ENCODE peak calls at places on chromosomes 2 and 18, in eight cellular contexts. One of them, this sample, is unnamed.

GRCh38 chr2:160570386-160570785 is 76.8 kb upstream of the RBMS1 start:
- DNase-seq in cardiac muscle cell: no peak
- DNase-seq in adrenal gland: no peak
- DNase-seq in AG04449: no peak
- DNase-seq in cardiac fibroblast: no peak
- DNase-seq in IMR-90: no peak
- DNase-seq in GM12865: no peak
- DNase-seq in AG04450: no peak
- DNase-seq in this sample: no peak

GRCh38 chr2:35428548-35428947 is 927.0 kb upstream of the CRIM1 start:
- DNase-seq in cardiac muscle cell: peak
- DNase-seq in adrenal gland: peak
- DNase-seq in AG04449: no peak
- DNase-seq in cardiac fibroblast: peak
- DNase-seq in IMR-90: no peak
- DNase-seq in GM12865: peak
- DNase-seq in AG04450: no peak
- DNase-seq in this sample: peak

GRCh38 chr2:71930073-71930681 is 217.5 kb downstream of the CYP26B1 start:
- DNase-seq in cardiac muscle cell: no peak
- DNase-seq in adrenal gland: peak
- DNase-seq in AG04449: no peak
- DNase-seq in cardiac fibroblast: no peak
- DNase-seq in IMR-90: no peak
- DNase-seq in GM12865: no peak
- DNase-seq in AG04450: peak
- DNase-seq in this sample: no peak

GRCh38 chr18:48902856-48903601 is 47.7 kb downstream of the SMAD7 start:
- DNase-seq in cardiac muscle cell: no peak
- DNase-seq in adrenal gland: peak
- DNase-seq in AG04449: no peak
- DNase-seq in cardiac fibroblast: peak
- DNase-seq in IMR-90: peak
- DNase-seq in GM12865: no peak
- DNase-seq in AG04450: no peak
- DNase-seq in this sample: peak

GRCh38 chr2:10195278-10196219 is 73.0 kb downstream of the RRM2 start:
- DNase-seq in cardiac muscle cell: no peak
- DNase-seq in adrenal gland: no peak
- DNase-seq in AG04449: no peak
- DNase-seq in cardiac fibroblast: no peak
- DNase-seq in IMR-90: no peak
- DNase-seq in GM12865: no peak
- DNase-seq in AG04450: no peak
- DNase-seq in this sample: no peak

GRCh38 chr2:188158337-188159100 is 133.2 kb upstream of the GULP1 start:
- DNase-seq in cardiac muscle cell: no peak
- DNase-seq in adrenal gland: no peak
- DNase-seq in AG04449: no peak
- DNase-seq in cardiac fibroblast: no peak
- DNase-seq in IMR-90: peak
- DNase-seq in GM12865: no peak
- DNase-seq in AG04450: no peak
- DNase-seq in this sample: peak

GRCh38 chr2:46119453-46119852 is 177.8 kb upstream of the EPAS1 start:
- DNase-seq in cardiac muscle cell: no peak
- DNase-seq in adrenal gland: no peak
- DNase-seq in AG04449: peak
- DNase-seq in cardiac fibroblast: peak
- DNase-seq in IMR-90: no peak
- DNase-seq in GM12865: no peak
- DNase-seq in AG04450: no peak
- DNase-seq in this sample: peak

GRCh38 chr2:106037262-106037661 is 156.8 kb downstream of the UXS1 start:
- DNase-seq in cardiac muscle cell: no peak
- DNase-seq in adrenal gland: no peak
- DNase-seq in AG04449: no peak
- DNase-seq in cardiac fibroblast: no peak
- DNase-seq in IMR-90: no peak
- DNase-seq in GM12865: no peak
- DNase-seq in AG04450: no peak
- DNase-seq in this sample: no peak

GRCh38 chr2:120517790-120518469 is 172.0 kb downstream of the INHBB start:
- DNase-seq in cardiac muscle cell: no peak
- DNase-seq in adrenal gland: no peak
- DNase-seq in AG04449: no peak
- DNase-seq in cardiac fibroblast: no peak
- DNase-seq in IMR-90: peak
- DNase-seq in GM12865: no peak
- DNase-seq in AG04450: no peak
- DNase-seq in this sample: no peak

GRCh38 chr2:178700922-178701342 is 106.3 kb downstream of the TTN start:
- DNase-seq in cardiac muscle cell: peak
- DNase-seq in adrenal gland: no peak
- DNase-seq in AG04449: no peak
- DNase-seq in cardiac fibroblast: peak
- DNase-seq in IMR-90: peak
- DNase-seq in GM12865: peak
- DNase-seq in AG04450: no peak
- DNase-seq in this sample: peak

GRCh38 chr2:224712346-224712745 is 3.8 kb downstream of the CCDC195 start:
- DNase-seq in cardiac muscle cell: no peak
- DNase-seq in adrenal gland: no peak
- DNase-seq in AG04449: no peak
- DNase-seq in cardiac fibroblast: peak
- DNase-seq in IMR-90: peak
- DNase-seq in GM12865: no peak
- DNase-seq in AG04450: no peak
- DNase-seq in this sample: peak

GRCh38 chr2:53182609-53183008 is 585.0 kb upstream of the CHAC2 start:
- DNase-seq in cardiac muscle cell: peak
- DNase-seq in adrenal gland: no peak
- DNase-seq in AG04449: no peak
- DNase-seq in cardiac fibroblast: no peak
- DNase-seq in IMR-90: no peak
- DNase-seq in GM12865: no peak
- DNase-seq in AG04450: no peak
- DNase-seq in this sample: no peak

GRCh38 chr18:74234326-74235171 is 57.2 kb downstream of the CYB5A start:
- DNase-seq in cardiac muscle cell: peak
- DNase-seq in adrenal gland: peak
- DNase-seq in AG04449: no peak
- DNase-seq in cardiac fibroblast: peak
- DNase-seq in IMR-90: peak
- DNase-seq in GM12865: no peak
- DNase-seq in AG04450: no peak
- DNase-seq in this sample: peak

GRCh38 chr18:48866028-48866733 is 84.6 kb downstream of the SMAD7 start:
- DNase-seq in cardiac muscle cell: no peak
- DNase-seq in adrenal gland: peak
- DNase-seq in AG04449: peak
- DNase-seq in cardiac fibroblast: peak
- DNase-seq in IMR-90: peak
- DNase-seq in GM12865: no peak
- DNase-seq in AG04450: peak
- DNase-seq in this sample: no peak

GRCh38 chr2:18552351-18553077 is 7.9 kb downstream of the RDH14 start:
- DNase-seq in cardiac muscle cell: no peak
- DNase-seq in adrenal gland: no peak
- DNase-seq in AG04449: no peak
- DNase-seq in cardiac fibroblast: peak
- DNase-seq in IMR-90: no peak
- DNase-seq in GM12865: no peak
- DNase-seq in AG04450: no peak
- DNase-seq in this sample: peak

GRCh38 chr2:109720379-109721116 is 73.6 kb upstream of the RGPD5 start:
- DNase-seq in cardiac muscle cell: no peak
- DNase-seq in adrenal gland: peak
- DNase-seq in AG04449: no peak
- DNase-seq in cardiac fibroblast: no peak
- DNase-seq in IMR-90: no peak
- DNase-seq in GM12865: no peak
- DNase-seq in AG04450: no peak
- DNase-seq in this sample: no peak

DNA sequence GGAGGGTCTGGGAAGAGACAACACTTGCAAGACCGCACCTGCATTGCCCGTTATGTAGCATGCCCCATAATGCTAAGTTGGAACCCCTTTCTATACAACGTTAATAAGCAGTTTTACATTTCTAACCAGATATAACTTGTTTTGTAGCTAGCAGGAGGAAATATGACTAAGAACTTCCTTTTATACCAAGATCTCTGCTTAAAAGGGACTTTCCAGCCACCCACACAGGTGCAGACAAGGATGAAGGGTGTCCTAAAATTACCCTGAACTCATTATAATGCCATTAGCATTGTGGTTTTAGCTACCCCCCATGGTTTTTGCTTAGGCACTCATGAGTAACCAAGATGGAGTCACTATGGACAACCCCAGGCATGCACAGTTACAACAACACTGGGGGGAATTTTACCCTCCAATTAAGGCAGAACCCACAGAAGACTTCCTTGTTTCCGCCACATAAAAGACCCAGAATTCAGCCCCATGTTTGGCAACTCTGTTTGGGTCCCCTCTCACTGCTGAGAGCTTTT is 362.8 kb downstream of the CBLN2 start:
- DNase-seq in cardiac muscle cell: no peak
- DNase-seq in adrenal gland: no peak
- DNase-seq in AG04449: no peak
- DNase-seq in cardiac fibroblast: no peak
- DNase-seq in IMR-90: no peak
- DNase-seq in GM12865: peak
- DNase-seq in AG04450: no peak
- DNase-seq in this sample: no peak
- H3K4me3 ChIP-seq in cardiac muscle cell: no peak
- H3K4me3 ChIP-seq in adrenal gland: no peak
- H3K4me3 ChIP-seq in AG04449: no peak
- H3K4me3 ChIP-seq in cardiac fibroblast: no peak
- H3K4me3 ChIP-seq in IMR-90: no peak
- H3K4me3 ChIP-seq in GM12865: no peak
- H3K4me3 ChIP-seq in AG04450: no peak
- H3K4me3 ChIP-seq in this sample: no peak

GRCh38 chr2:172339431-172340010 is 87.9 kb upstream of the ITGA6 start:
- DNase-seq in cardiac muscle cell: no peak
- DNase-seq in adrenal gland: no peak
- DNase-seq in AG04449: no peak
- DNase-seq in cardiac fibroblast: no peak
- DNase-seq in IMR-90: peak
- DNase-seq in GM12865: no peak
- DNase-seq in AG04450: no peak
- DNase-seq in this sample: no peak
- TF ChIP-seq CTCF in cardiac muscle cell: no peak
- TF ChIP-seq CTCF in adrenal gland: no peak
- TF ChIP-seq CTCF in AG04449: no peak
- TF ChIP-seq CTCF in cardiac fibroblast: no peak
- TF ChIP-seq CTCF in IMR-90: no peak
- TF ChIP-seq CTCF in GM12865: no peak
- TF ChIP-seq CTCF in AG04450: peak
- TF ChIP-seq CTCF in this sample: peak

GRCh38 chr2:64654063-64654811 is 524 bp upstream of the SERTAD2 start:
- DNase-seq in cardiac muscle cell: peak
- DNase-seq in adrenal gland: peak
- DNase-seq in AG04449: no peak
- DNase-seq in cardiac fibroblast: peak
- DNase-seq in IMR-90: peak
- DNase-seq in GM12865: peak
- DNase-seq in AG04450: peak
- DNase-seq in this sample: peak

GRCh38 chr2:64654993-64655666 is 1.4 kb upstream of the SERTAD2 start:
- DNase-seq in cardiac muscle cell: no peak
- DNase-seq in adrenal gland: no peak
- DNase-seq in AG04449: no peak
- DNase-seq in cardiac fibroblast: peak
- DNase-seq in IMR-90: no peak
- DNase-seq in GM12865: peak
- DNase-seq in AG04450: no peak
- DNase-seq in this sample: no peak

GRCh38 chr2:64657416-64657815 is 3.7 kb upstream of the SERTAD2 start:
- DNase-seq in cardiac muscle cell: no peak
- DNase-seq in adrenal gland: no peak
- DNase-seq in AG04449: no peak
- DNase-seq in cardiac fibroblast: no peak
- DNase-seq in IMR-90: no peak
- DNase-seq in GM12865: no peak
- DNase-seq in AG04450: no peak
- DNase-seq in this sample: no peak

GRCh38 chr2:64656379-64656778 is 2.7 kb upstream of the SERTAD2 start:
- DNase-seq in cardiac muscle cell: no peak
- DNase-seq in adrenal gland: no peak
- DNase-seq in AG04449: no peak
- DNase-seq in cardiac fibroblast: no peak
- DNase-seq in IMR-90: no peak
- DNase-seq in GM12865: no peak
- DNase-seq in AG04450: no peak
- DNase-seq in this sample: no peak

DNA sequence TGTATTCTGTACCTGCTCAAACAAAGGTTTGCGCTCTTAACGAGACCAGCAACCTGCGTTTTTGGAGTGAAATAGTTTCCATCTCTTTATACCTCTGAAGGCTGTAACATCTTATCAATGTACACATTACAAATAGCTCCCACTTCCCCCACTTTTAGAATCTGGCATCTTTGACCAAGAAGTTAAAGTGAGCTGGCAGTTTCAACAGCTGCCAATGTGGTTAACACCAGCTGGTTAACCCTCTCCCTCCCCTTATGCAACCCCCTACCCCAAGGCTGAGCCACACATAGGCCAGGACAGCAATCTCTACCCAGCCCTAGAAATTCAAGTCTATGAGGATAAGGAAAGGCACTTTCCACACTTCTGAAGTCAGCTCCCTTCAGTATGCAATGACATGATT is 2.2 kb upstream of the SERTAD2 start:
- DNase-seq in cardiac muscle cell: no peak
- DNase-seq in adrenal gland: no peak
- DNase-seq in AG04449: no peak
- DNase-seq in cardiac fibroblast: no peak
- DNase-seq in IMR-90: no peak
- DNase-seq in GM12865: no peak
- DNase-seq in AG04450: no peak
- DNase-seq in this sample: no peak
- H3K4me3 ChIP-seq in cardiac muscle cell: no peak
- H3K4me3 ChIP-seq in adrenal gland: no peak
- H3K4me3 ChIP-seq in AG04449: no peak
- H3K4me3 ChIP-seq in cardiac fibroblast: no peak
- H3K4me3 ChIP-seq in IMR-90: no peak
- H3K4me3 ChIP-seq in GM12865: no peak
- H3K4me3 ChIP-seq in AG04450: no peak
- H3K4me3 ChIP-seq in this sample: no peak

DNA sequence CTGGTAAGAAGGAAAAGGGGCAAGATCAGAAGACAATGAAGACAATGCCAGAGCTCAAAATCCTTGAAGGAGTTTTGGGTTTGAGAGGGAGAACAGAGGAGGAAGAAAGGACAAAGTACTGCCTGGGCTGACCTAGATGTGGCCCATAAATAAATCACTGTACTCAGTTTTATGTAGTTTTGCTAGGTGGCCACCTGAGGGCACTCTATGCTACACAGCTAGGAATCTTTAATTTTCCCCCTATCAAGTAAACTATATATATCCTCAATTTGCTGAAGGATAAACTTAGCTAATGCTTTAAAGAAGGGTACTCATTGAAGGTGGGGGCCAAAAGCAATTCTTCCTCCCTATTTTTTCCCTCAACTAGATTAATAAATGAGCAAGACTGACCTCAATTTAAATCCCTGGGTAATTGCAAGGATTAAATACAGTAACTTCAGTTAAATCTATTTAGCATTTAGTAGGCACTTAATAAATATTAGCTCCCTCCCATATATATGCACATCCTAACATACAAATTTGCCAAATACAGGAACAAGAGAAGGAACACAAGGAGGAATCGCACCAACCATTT is 540.3 kb downstream of the NRXN1 start:
- DNase-seq in cardiac muscle cell: peak
- DNase-seq in adrenal gland: peak
- DNase-seq in AG04449: peak
- DNase-seq in cardiac fibroblast: peak
- DNase-seq in IMR-90: peak
- DNase-seq in GM12865: peak
- DNase-seq in AG04450: peak
- DNase-seq in this sample: peak
- TF ChIP-seq CTCF in cardiac muscle cell: peak
- TF ChIP-seq CTCF in adrenal gland: peak
- TF ChIP-seq CTCF in AG04449: peak
- TF ChIP-seq CTCF in cardiac fibroblast: peak
- TF ChIP-seq CTCF in IMR-90: peak
- TF ChIP-seq CTCF in GM12865: peak
- TF ChIP-seq CTCF in AG04450: peak
- TF ChIP-seq CTCF in this sample: peak